ENCODE peak calls at places on chromosomes 3 and 15, in four cellular contexts. T is GM10248, H is glutamatergic neuron, N is AG09309. W is an unnamed sample.
A peak's percentile ranks its signal among the peaks of the same experiment; 100 is the strongest.

GRCh38 chr3:193897288-193897687 is 238.7 kb upstream of the HES1 start:
- DNase-seq in H (no peak), T (no peak), N (no peak), W (no peak)

GRCh38 chr3:46193436-46193835 is 14.7 kb downstream of the CCR1 start:
- DNase-seq in N (no peak), H (no peak), T (no peak), W (no peak)

GRCh38 chr3:151908399-151908798 is 35.0 kb downstream of the SUCNR1 start:
- DNase-seq in T (no peak), H (no peak), N (no peak), W (no peak)

GRCh38 chr3:115806501-115806900 is 183.2 kb downstream of the GAP43 start:
- DNase-seq in T (no peak), N (no peak), H (no peak), W (no peak)

GRCh38 chr3:3102751-3103150 is 7.4 kb downstream of the IL5RA start:
- DNase-seq in T (no peak), H (no peak), N (no peak), W (no peak)

GRCh38 chr3:65844370-65844769 is 194.3 kb downstream of the MAGI1 start:
- DNase-seq in H (no peak), N (no peak), T (no peak), W (no peak)

GRCh38 chr3:25885544-25885943 is 95.7 kb downstream of the OXSM start:
- DNase-seq in N (no peak), T (no peak), H (no peak), W (no peak)

GRCh38 chr15:98123297-98123696 is 162.8 kb downstream of the ARRDC4 start:
- DNase-seq in N (no peak), T (no peak), H (no peak), W (no peak)

DNA sequence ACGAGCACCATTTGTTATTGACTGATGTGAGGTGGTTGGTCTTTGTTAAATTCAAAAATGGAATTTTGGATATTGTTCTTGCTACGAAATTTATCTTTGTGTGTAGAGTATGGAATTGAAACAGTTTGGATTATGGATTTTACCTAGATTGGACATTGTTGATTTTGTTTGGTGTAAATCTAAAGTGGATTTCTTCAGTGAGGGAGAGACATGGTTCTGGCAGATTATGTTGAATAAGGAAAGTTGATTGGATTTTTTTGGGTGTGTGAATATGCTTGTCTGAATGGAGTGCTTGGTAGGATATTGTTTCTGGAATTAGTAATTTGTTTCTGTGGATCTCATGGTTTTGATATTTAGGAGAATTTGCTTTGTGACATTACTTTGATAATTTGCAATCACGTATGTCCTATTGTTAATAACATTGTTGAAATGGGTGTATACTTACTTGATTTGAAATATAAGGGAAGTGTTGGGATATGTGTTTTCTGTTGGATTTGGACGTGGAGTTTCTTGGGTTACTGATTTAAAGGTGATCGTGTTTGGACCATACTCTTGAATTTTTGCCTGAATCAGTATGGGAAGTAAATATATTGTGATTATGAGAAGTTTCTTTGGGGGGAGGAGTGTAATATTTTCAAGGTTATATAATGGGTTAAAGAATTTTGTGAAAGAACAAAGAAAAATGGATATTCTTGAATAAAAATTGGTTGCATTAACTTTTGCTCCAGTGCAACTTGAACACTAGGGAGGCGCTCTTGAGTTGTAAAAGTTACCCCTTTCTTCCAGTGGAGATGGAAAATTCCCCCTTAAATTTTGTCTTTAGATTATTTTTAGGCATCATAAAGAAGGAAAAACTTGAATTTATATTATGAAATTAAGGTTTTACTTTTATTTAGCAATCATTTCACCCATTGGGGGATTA is 875 bp upstream of the CHD2 start:
- DNase-seq in H (no peak), T (no peak), N (no peak), W (no peak)
- TF ChIP-seq CTCF in H (peak; percentile 57), T (no peak), N (peak; percentile 26), W (peak; percentile 32)

DNA sequence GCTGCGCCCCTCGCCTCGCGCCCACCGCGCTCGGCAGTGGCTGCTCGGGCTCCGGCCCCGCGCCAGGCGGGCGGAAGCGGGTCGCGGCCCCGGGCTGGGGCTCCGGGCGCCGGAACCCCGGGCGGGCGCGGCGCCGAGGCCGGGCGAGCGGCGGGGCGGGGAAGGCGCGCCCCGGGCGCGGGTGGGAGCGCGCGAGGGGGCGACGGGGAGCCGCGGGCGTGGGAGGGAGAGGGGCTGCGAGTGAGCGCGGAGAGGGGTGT is 467 bp upstream of the IGF2BP2 start:
- DNase-seq in T (no peak), H (no peak), N (no peak), W (no peak)
- TF ChIP-seq CTCF in T (no peak), H (no peak), N (no peak), W (no peak)

GRCh38 chr3:142680710-142681109 is 43.1 kb upstream of the TRPC1 start:
- DNase-seq in N (no peak), T (no peak), H (no peak), W (no peak)

GRCh38 chr3:142676151-142676550 is 47.7 kb upstream of the TRPC1 start:
- DNase-seq in N (no peak), H (no peak), T (no peak), W (no peak)
- TF ChIP-seq CTCF in N (no peak), H (no peak), T (no peak), W (no peak)

DNA sequence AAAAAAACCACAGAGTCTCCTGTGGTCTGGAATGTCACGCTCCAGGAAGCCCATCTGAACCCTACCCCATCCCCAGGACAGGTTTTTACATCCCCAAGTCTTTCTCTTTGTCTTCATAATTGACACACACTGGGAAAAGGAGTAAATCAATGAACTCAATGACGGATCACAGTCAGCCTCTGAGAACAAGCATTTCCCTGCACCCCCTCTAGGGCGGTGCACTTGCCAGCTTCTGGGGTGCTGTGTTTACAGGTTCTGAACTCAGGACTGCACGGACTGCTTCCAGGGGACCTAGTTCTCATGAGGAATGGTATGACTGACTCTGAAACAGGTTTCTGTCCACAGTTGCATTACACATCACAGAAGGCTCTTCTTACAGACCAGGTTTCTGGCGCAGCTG is 81.1 kb downstream of the NUP210 start:
- DNase-seq in H (no peak), N (no peak), T (no peak), W (no peak)
- TF ChIP-seq CTCF in H (no peak), N (no peak), T (no peak), W (no peak)

GRCh38 chr15:81256916-81257315 is 60.2 kb downstream of the IL16 start:
- DNase-seq in N (peak; percentile 41), T (no peak), H (no peak), W (no peak)
- TF ChIP-seq CTCF in N (peak; percentile 53), T (peak; percentile 23), H (no peak), W (no peak)